ENCODE peak calls at places on chromosomes 7 and 10, in six cellular contexts. One of them, this sample, is unnamed.

GRCh38 chr7:105487559-105488218 is 34.4 kb downstream of the PUS7 start:
- DNase-seq in CD8-positive, alpha-beta T cell: no peak
- DNase-seq in ovary: no peak
- DNase-seq in IMR-90: peak; percentile 94
- DNase-seq in GM23338: no peak
- DNase-seq in lower lobe of right lung: no peak
- DNase-seq in this sample: peak; percentile 39

GRCh38 chr7:7157177-7157886 is 25.0 kb upstream of the C1GALT1 start:
- DNase-seq in ovary: no peak
- DNase-seq in lower lobe of right lung: no peak
- DNase-seq in IMR-90: peak; percentile 58
- DNase-seq in CD8-positive, alpha-beta T cell: peak; percentile 68
- DNase-seq in GM23338: no peak
- DNase-seq in this sample: no peak

GRCh38 chr10:24153016-24153415 is 55.9 kb upstream of the KIAA1217 start:
- DNase-seq in IMR-90: no peak
- DNase-seq in ovary: no peak
- DNase-seq in GM23338: no peak
- DNase-seq in lower lobe of right lung: no peak
- DNase-seq in CD8-positive, alpha-beta T cell: no peak
- DNase-seq in this sample: no peak

GRCh38 chr7:127997226-127997922 is 33.9 kb downstream of the LRRC4 start:
- DNase-seq in IMR-90: peak; percentile 18
- DNase-seq in ovary: no peak
- DNase-seq in GM23338: peak; percentile 62
- DNase-seq in lower lobe of right lung: no peak
- DNase-seq in CD8-positive, alpha-beta T cell: no peak
- DNase-seq in this sample: no peak

GRCh38 chr10:119243478-119243877 is 36.1 kb downstream of the GRK5 start:
- DNase-seq in GM23338: no peak
- DNase-seq in CD8-positive, alpha-beta T cell: no peak
- DNase-seq in ovary: peak; percentile 12
- DNase-seq in lower lobe of right lung: no peak
- DNase-seq in IMR-90: no peak
- DNase-seq in this sample: no peak

GRCh38 chr7:138729444-138729843 is 28.3 kb upstream of the SVOPL start:
- DNase-seq in CD8-positive, alpha-beta T cell: no peak
- DNase-seq in ovary: no peak
- DNase-seq in IMR-90: no peak
- DNase-seq in lower lobe of right lung: no peak
- DNase-seq in GM23338: no peak
- DNase-seq in this sample: no peak

GRCh38 chr7:85750454-85750949 is 563.6 kb upstream of the SEMA3D start:
- DNase-seq in ovary: no peak
- DNase-seq in GM23338: peak; percentile 87
- DNase-seq in CD8-positive, alpha-beta T cell: no peak
- DNase-seq in lower lobe of right lung: no peak
- DNase-seq in IMR-90: peak; percentile 37
- DNase-seq in this sample: peak; percentile 41

GRCh38 chr10:28678687-28679457 is 1.6 kb downstream of the BAMBI start:
- DNase-seq in lower lobe of right lung: no peak
- DNase-seq in GM23338: no peak
- DNase-seq in CD8-positive, alpha-beta T cell: no peak
- DNase-seq in ovary: no peak
- DNase-seq in IMR-90: peak; percentile 24
- DNase-seq in this sample: no peak

GRCh38 chr10:80498833-80499671 is 38.6 kb upstream of the SH2D4B start:
- DNase-seq in GM23338: no peak
- DNase-seq in IMR-90: peak; percentile 97
- DNase-seq in CD8-positive, alpha-beta T cell: peak; percentile 59
- DNase-seq in lower lobe of right lung: peak; percentile 94
- DNase-seq in ovary: peak; percentile 92
- DNase-seq in this sample: no peak

GRCh38 chr10:79392020-79392398 is 44.7 kb downstream of the PPIF start:
- DNase-seq in CD8-positive, alpha-beta T cell: no peak
- DNase-seq in ovary: peak; percentile 21
- DNase-seq in IMR-90: no peak
- DNase-seq in lower lobe of right lung: peak; percentile 23
- DNase-seq in GM23338: no peak
- DNase-seq in this sample: no peak

GRCh38 chr7:9200666-9201065 is 767.3 kb downstream of the NXPH1 start:
- DNase-seq in CD8-positive, alpha-beta T cell: no peak
- DNase-seq in lower lobe of right lung: no peak
- DNase-seq in ovary: no peak
- DNase-seq in GM23338: no peak
- DNase-seq in IMR-90: no peak
- DNase-seq in this sample: no peak

GRCh38 chr10:97714401-97715258 is 1.1 kb downstream of the MARVELD1 start:
- DNase-seq in lower lobe of right lung: peak; percentile 76
- DNase-seq in ovary: peak; percentile 85
- DNase-seq in IMR-90: peak; percentile 71
- DNase-seq in CD8-positive, alpha-beta T cell: no peak
- DNase-seq in GM23338: peak; percentile 90
- DNase-seq in this sample: peak; percentile 75

GRCh38 chr7:132225216-132226030 is 350.8 kb downstream of the PLXNA4 start:
- DNase-seq in CD8-positive, alpha-beta T cell: no peak
- DNase-seq in IMR-90: no peak
- DNase-seq in ovary: no peak
- DNase-seq in GM23338: no peak
- DNase-seq in lower lobe of right lung: no peak
- DNase-seq in this sample: no peak

GRCh38 chr7:16916111-16916639 is 34.4 kb upstream of the AGR3 start:
- DNase-seq in CD8-positive, alpha-beta T cell: no peak
- DNase-seq in GM23338: no peak
- DNase-seq in lower lobe of right lung: no peak
- DNase-seq in IMR-90: peak; percentile 89
- DNase-seq in ovary: no peak
- DNase-seq in this sample: no peak

GRCh38 chr10:119235381-119235780 is 28.0 kb downstream of the GRK5 start:
- DNase-seq in GM23338: no peak
- DNase-seq in ovary: peak; percentile 59
- DNase-seq in lower lobe of right lung: no peak
- DNase-seq in IMR-90: peak; percentile 44
- DNase-seq in CD8-positive, alpha-beta T cell: no peak
- DNase-seq in this sample: no peak

GRCh38 chr10:72080042-72081035 is 8.0 kb downstream of the SPOCK2 start:
- DNase-seq in lower lobe of right lung: peak; percentile 74
- DNase-seq in ovary: no peak
- DNase-seq in IMR-90: no peak
- DNase-seq in GM23338: peak; percentile 48
- DNase-seq in CD8-positive, alpha-beta T cell: no peak
- DNase-seq in this sample: peak; percentile 25

GRCh38 chr10:10699427-10699826 is 318.2 kb upstream of the CELF2 start:
- DNase-seq in lower lobe of right lung: no peak
- DNase-seq in CD8-positive, alpha-beta T cell: no peak
- DNase-seq in ovary: no peak
- DNase-seq in IMR-90: no peak
- DNase-seq in GM23338: no peak
- DNase-seq in this sample: no peak

DNA sequence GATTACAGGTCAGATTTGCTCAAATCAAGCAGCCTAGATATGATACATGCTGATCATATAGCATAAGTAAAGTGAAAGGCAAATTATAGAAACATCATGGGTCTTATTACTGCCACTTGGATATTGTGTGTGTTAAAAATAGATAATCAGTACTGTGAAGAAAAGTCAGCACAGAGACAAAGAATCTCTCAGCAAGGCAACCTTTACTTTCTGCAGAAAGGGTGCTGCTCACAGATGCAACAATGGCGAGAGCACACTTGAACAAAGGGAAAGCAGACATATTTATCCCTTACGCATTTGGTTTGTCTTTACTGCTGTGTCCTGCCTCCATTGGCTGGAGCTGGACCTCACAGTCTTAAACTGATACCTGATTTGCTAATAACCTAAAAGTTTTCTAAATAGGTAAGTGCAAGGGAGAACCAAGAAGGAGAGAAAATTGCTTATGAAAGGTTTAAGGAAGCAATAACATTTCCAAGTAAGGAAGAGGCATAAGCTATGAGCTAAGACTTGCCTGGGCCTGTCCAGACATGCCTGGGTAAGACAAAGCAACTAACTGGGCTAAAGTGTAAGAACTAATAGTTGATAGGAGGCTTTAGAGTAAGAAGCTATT is 1310.8 kb upstream of the LRRTM3 start:
- DNase-seq in ovary: no peak
- DNase-seq in lower lobe of right lung: no peak
- DNase-seq in CD8-positive, alpha-beta T cell: no peak
- DNase-seq in IMR-90: no peak
- DNase-seq in GM23338: no peak
- DNase-seq in this sample: no peak
- TF ChIP-seq CTCF in ovary: no peak
- TF ChIP-seq CTCF in lower lobe of right lung: no peak
- TF ChIP-seq CTCF in CD8-positive, alpha-beta T cell: no peak
- TF ChIP-seq CTCF in IMR-90: no peak
- TF ChIP-seq CTCF in GM23338: no peak
- TF ChIP-seq CTCF in this sample: no peak

GRCh38 chr10:17120711-17121110 is 8.9 kb downstream of the CUBN start:
- DNase-seq in ovary: no peak
- DNase-seq in CD8-positive, alpha-beta T cell: no peak
- DNase-seq in lower lobe of right lung: no peak
- DNase-seq in GM23338: no peak
- DNase-seq in IMR-90: no peak
- DNase-seq in this sample: no peak
- TF ChIP-seq CTCF in ovary: no peak
- TF ChIP-seq CTCF in CD8-positive, alpha-beta T cell: no peak
- TF ChIP-seq CTCF in lower lobe of right lung: no peak
- TF ChIP-seq CTCF in GM23338: no peak
- TF ChIP-seq CTCF in IMR-90: no peak
- TF ChIP-seq CTCF in this sample: no peak

GRCh38 chr10:7817984-7818294 is 366 bp upstream of the TAF3 start:
- DNase-seq in IMR-90: no peak
- DNase-seq in lower lobe of right lung: no peak
- DNase-seq in ovary: no peak
- DNase-seq in CD8-positive, alpha-beta T cell: no peak
- DNase-seq in GM23338: no peak
- DNase-seq in this sample: no peak

GRCh38 chr10:7817576-7817975 is 729 bp upstream of the TAF3 start:
- DNase-seq in ovary: no peak
- DNase-seq in GM23338: peak; percentile 68
- DNase-seq in lower lobe of right lung: no peak
- DNase-seq in IMR-90: no peak
- DNase-seq in CD8-positive, alpha-beta T cell: no peak
- DNase-seq in this sample: no peak

GRCh38 chr10:7818295-7819125 is at the start of gene TAF3:
- DNase-seq in CD8-positive, alpha-beta T cell: peak; percentile 93
- DNase-seq in IMR-90: peak; percentile 82
- DNase-seq in lower lobe of right lung: peak; percentile 95
- DNase-seq in GM23338: peak; percentile 99
- DNase-seq in ovary: peak; percentile 91
- DNase-seq in this sample: peak; percentile 96

GRCh38 chr10:7824251-7824650 is 5.9 kb downstream of the TAF3 start:
- DNase-seq in ovary: no peak
- DNase-seq in CD8-positive, alpha-beta T cell: no peak
- DNase-seq in lower lobe of right lung: no peak
- DNase-seq in GM23338: no peak
- DNase-seq in IMR-90: no peak
- DNase-seq in this sample: no peak

DNA sequence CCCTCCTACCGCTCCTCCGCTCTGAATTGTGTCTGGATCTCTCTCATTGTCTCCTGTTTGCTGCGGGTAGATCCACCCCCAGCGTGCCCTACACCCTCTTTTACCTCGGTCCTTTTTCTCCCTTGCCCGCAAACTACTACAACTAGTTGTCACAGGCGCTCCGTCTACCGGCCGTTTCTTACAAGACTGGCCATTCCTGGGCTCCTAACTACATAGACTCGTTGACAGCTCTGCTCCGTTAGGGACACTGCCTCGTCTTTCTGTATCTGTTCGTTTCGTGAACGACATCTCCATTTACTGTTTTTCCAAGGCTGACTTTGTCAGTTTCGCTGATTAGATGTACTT is 793 bp downstream of the TAF3 start:
- DNase-seq in lower lobe of right lung: peak; percentile 51
- DNase-seq in GM23338: peak; percentile 67
- DNase-seq in ovary: no peak
- DNase-seq in IMR-90: peak; percentile 45
- DNase-seq in CD8-positive, alpha-beta T cell: peak; percentile 35
- DNase-seq in this sample: peak; percentile 56
- TF ChIP-seq CTCF in lower lobe of right lung: peak; percentile 18
- TF ChIP-seq CTCF in GM23338: peak; percentile 23
- TF ChIP-seq CTCF in ovary: no peak
- TF ChIP-seq CTCF in IMR-90: peak; percentile 30
- TF ChIP-seq CTCF in CD8-positive, alpha-beta T cell: no peak
- TF ChIP-seq CTCF in this sample: no peak

GRCh38 chr7:44858161-44858560 is 10.3 kb upstream of the H2AZ2 start:
- DNase-seq in CD8-positive, alpha-beta T cell: no peak
- DNase-seq in ovary: no peak
- DNase-seq in IMR-90: no peak
- DNase-seq in lower lobe of right lung: no peak
- DNase-seq in GM23338: no peak
- DNase-seq in this sample: no peak
- TF ChIP-seq CTCF in CD8-positive, alpha-beta T cell: peak; percentile 25
- TF ChIP-seq CTCF in ovary: no peak
- TF ChIP-seq CTCF in IMR-90: no peak
- TF ChIP-seq CTCF in lower lobe of right lung: no peak
- TF ChIP-seq CTCF in GM23338: no peak
- TF ChIP-seq CTCF in this sample: no peak

GRCh38 chr7:149868638-149869290 is 5.0 kb upstream of the ATP6V0E2 start:
- DNase-seq in CD8-positive, alpha-beta T cell: no peak
- DNase-seq in lower lobe of right lung: no peak
- DNase-seq in ovary: no peak
- DNase-seq in GM23338: no peak
- DNase-seq in IMR-90: no peak
- DNase-seq in this sample: no peak
- TF ChIP-seq CTCF in CD8-positive, alpha-beta T cell: no peak
- TF ChIP-seq CTCF in lower lobe of right lung: no peak
- TF ChIP-seq CTCF in ovary: no peak
- TF ChIP-seq CTCF in GM23338: no peak
- TF ChIP-seq CTCF in IMR-90: no peak
- TF ChIP-seq CTCF in this sample: no peak

GRCh38 chr10:112446855-112447691 is at the start of the genes VTI1A and ZDHHC6:
- DNase-seq in IMR-90: peak; percentile 84
- DNase-seq in GM23338: peak; percentile 90
- DNase-seq in CD8-positive, alpha-beta T cell: peak; percentile 86
- DNase-seq in lower lobe of right lung: peak; percentile 89
- DNase-seq in ovary: peak; percentile 85
- DNase-seq in this sample: peak; percentile 88
- TF ChIP-seq CTCF in IMR-90: peak; percentile 24
- TF ChIP-seq CTCF in GM23338: no peak
- TF ChIP-seq CTCF in CD8-positive, alpha-beta T cell: no peak
- TF ChIP-seq CTCF in lower lobe of right lung: no peak
- TF ChIP-seq CTCF in ovary: no peak
- TF ChIP-seq CTCF in this sample: no peak

DNA sequence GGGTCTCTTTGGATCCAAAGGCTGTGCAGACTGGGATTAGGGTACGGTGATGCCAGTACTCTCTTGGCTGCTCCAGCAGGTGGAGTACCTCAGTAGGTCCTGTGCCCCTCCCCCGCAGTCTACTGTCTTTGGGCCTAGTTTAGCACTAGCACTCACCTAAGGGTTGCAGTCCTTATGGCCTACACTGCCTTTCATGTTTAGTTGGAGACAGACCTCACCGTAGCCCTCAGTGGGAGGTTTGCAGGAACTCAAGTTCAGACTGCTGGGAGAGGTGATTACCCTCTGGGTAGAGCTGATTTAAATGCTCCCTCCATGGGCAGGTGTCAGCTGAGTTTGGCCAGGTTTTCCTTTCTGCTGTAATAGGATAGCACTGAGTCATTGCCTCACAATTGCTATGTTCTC is 210.8 kb upstream of the TMEM196 start:
- DNase-seq in lower lobe of right lung: no peak
- DNase-seq in ovary: no peak
- DNase-seq in GM23338: peak; percentile 51
- DNase-seq in IMR-90: no peak
- DNase-seq in CD8-positive, alpha-beta T cell: no peak
- DNase-seq in this sample: no peak
- TF ChIP-seq CTCF in lower lobe of right lung: no peak
- TF ChIP-seq CTCF in ovary: no peak
- TF ChIP-seq CTCF in GM23338: peak; percentile 50
- TF ChIP-seq CTCF in IMR-90: no peak
- TF ChIP-seq CTCF in CD8-positive, alpha-beta T cell: no peak
- TF ChIP-seq CTCF in this sample: no peak

GRCh38 chr10:92848441-92849233 is at the start of gene EXOC6:
- DNase-seq in CD8-positive, alpha-beta T cell: peak; percentile 85
- DNase-seq in lower lobe of right lung: peak; percentile 91
- DNase-seq in ovary: peak; percentile 81
- DNase-seq in IMR-90: peak; percentile 74
- DNase-seq in GM23338: peak; percentile 85
- DNase-seq in this sample: peak; percentile 91
- TF ChIP-seq CTCF in CD8-positive, alpha-beta T cell: no peak
- TF ChIP-seq CTCF in lower lobe of right lung: peak; percentile 18
- TF ChIP-seq CTCF in ovary: no peak
- TF ChIP-seq CTCF in IMR-90: no peak
- TF ChIP-seq CTCF in GM23338: no peak
- TF ChIP-seq CTCF in this sample: no peak

This sample was measured in GM13976.